ENCODE peak calls at places on chromosomes 3 and 15, in ten cellular contexts. W is PC-9; B is cardiac muscle cell; F is left lung; E is stomach; Y is IMR-90; C is ovary; G is CD8-positive, alpha-beta memory T cell; R is RWPE2; K is K562. H is an unnamed sample.

GRCh38 chr3:168620854-168621253 is 525.1 kb upstream of the GOLIM4 start:
- DNase-seq in E (peak; percentile 33), K (no peak), R (no peak), C (no peak), Y (no peak), G (no peak), F (no peak), W (no peak), B (peak; percentile 37), H (peak; percentile 53)

GRCh38 chr3:50574280-50574831 is 5.0 kb downstream of the HEMK1 start:
- DNase-seq in W (peak; percentile 17), F (no peak), Y (no peak), G (no peak), C (no peak), R (no peak), E (no peak), B (no peak), K (peak; percentile 57), H (peak; percentile 28)

GRCh38 chr3:136883967-136884720 is 22.1 kb downstream of the NCK1 start:
- DNase-seq in G (no peak), K (no peak), Y (no peak), B (no peak), F (no peak), W (no peak), R (no peak), C (no peak), E (no peak), H (no peak)

GRCh38 chr3:119235151-119235550 is 5.5 kb downstream of the B4GALT4 start:
- DNase-seq in E (no peak), R (no peak), F (no peak), G (no peak), W (no peak), B (peak; percentile 59), C (no peak), Y (peak; percentile 61), K (no peak), H (no peak)

GRCh38 chr3:29379097-29379496 is 98.2 kb downstream of the RBMS3 start:
- DNase-seq in R (no peak), G (no peak), W (no peak), K (no peak), B (no peak), Y (no peak), F (no peak), C (no peak), E (no peak), H (no peak)

GRCh38 chr3:15714448-15714847 is 83.3 kb downstream of the ANKRD28 start:
- DNase-seq in G (no peak), Y (no peak), E (no peak), C (no peak), B (no peak), K (no peak), F (no peak), R (no peak), W (no peak), H (no peak)

GRCh38 chr15:85381850-85382751 is 1.7 kb downstream of the AKAP13 start:
- DNase-seq in K (no peak), F (no peak), B (no peak), W (no peak), G (no peak), C (no peak), R (no peak), E (no peak), Y (no peak), H (no peak)

GRCh38 chr3:126270145-126270811 is 86.9 kb downstream of the KLF15 start:
- DNase-seq in F (peak; percentile 83), G (no peak), R (no peak), B (peak; percentile 74), Y (peak; percentile 34), C (peak; percentile 93), K (no peak), E (peak; percentile 95), W (no peak), H (no peak)

GRCh38 chr3:84304214-84304613 is 654.6 kb upstream of the CADM2 start:
- DNase-seq in W (no peak), R (no peak), G (no peak), B (no peak), K (peak; percentile 82), E (no peak), Y (no peak), F (no peak), C (no peak), H (no peak)

GRCh38 chr15:20341901-20342605 is 199.5 kb downstream of the GOLGA6L6 start:
- DNase-seq in C (peak; percentile 70), W (no peak), F (peak; percentile 100), B (peak; percentile 20), K (no peak), E (peak; percentile 72), R (peak; percentile 99), Y (no peak), G (no peak), H (no peak)
- H3K9me3 ChIP-seq in C (peaks cover 6% of the 10 kb centered on the region), W (peaks cover 3% of the 10 kb centered on the region), F (no peaks in the 10 kb centered on the region), B (peaks cover 29% of the 10 kb centered on the region), K (no peaks in the 10 kb centered on the region), E (peaks cover 52% of the 10 kb centered on the region), R (peaks cover 15% of the 10 kb centered on the region), Y (peaks cover 68% of the 10 kb centered on the region), G (no peaks in the 10 kb centered on the region), H (peaks cover 23% of the 10 kb centered on the region)

GRCh38 chr3:62373215-62373614 is at the start of gene FEZF2:
- DNase-seq in B (no peak), Y (no peak), F (no peak), R (no peak), G (no peak), C (no peak), E (no peak), K (no peak), W (no peak), H (no peak)
- H3K4me1 ChIP-seq in B (no peaks in the 10 kb centered on the region), Y (no peaks in the 10 kb centered on the region), F (peaks cover 31% of the 10 kb centered on the region), R (no peaks in the 10 kb centered on the region), G (no peaks in the 10 kb centered on the region), C (peaks cover 2% of the 10 kb centered on the region), E (peaks cover 25% of the 10 kb centered on the region), K (no peaks in the 10 kb centered on the region), W (no peaks in the 10 kb centered on the region), H (no peaks in the 10 kb centered on the region)

DNA sequence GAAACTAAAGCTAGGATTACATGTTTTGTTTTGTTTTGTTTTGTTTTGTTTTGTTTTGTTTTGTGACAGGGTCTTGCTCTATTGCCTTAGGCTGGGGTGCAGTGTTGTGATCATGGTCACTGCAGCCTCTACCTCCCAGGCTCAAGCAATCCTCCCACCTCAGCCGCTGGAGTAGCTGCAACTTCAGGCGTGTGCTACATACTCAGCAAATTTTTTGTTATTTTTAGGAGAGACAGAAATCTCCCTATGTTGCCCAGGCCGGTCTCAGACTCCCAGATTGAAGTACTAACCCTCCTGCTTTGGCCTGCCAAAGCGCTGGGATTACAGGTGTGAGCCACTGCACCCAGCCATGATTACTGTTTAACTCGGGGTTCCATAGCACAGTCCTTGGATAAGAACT is 50.7 kb downstream of the LRCH3 start:
- DNase-seq in R (no peak), K (no peak), Y (no peak), C (no peak), E (no peak), G (no peak), B (no peak), W (peak; percentile 22), F (no peak), H (no peak)
- H3K36me3 ChIP-seq in R (peaks cover 78% of the 10 kb centered on the region), K (peaks cover 63% of the 10 kb centered on the region), Y (peaks cover 40% of the 10 kb centered on the region), C (no peaks in the 10 kb centered on the region), E (peaks cover 95% of the 10 kb centered on the region), G (peaks cover 24% of the 10 kb centered on the region), B (peaks cover 51% of the 10 kb centered on the region), W (peaks cover 34% of the 10 kb centered on the region), F (peaks cover 3% of the 10 kb centered on the region), H (peaks cover 1% of the 10 kb centered on the region)

GRCh38 chr15:24971052-24971451 is 16.3 kb downstream of the SNRPN start:
- DNase-seq in C (no peak), K (no peak), R (no peak), G (no peak), Y (no peak), W (no peak), F (no peak), B (no peak), E (no peak), H (no peak)

GRCh38 chr15:24966364-24967103 is 11.7 kb downstream of the SNRPN start:
- DNase-seq in G (no peak), F (no peak), W (no peak), K (no peak), C (no peak), Y (no peak), R (no peak), E (no peak), B (no peak), H (no peak)

GRCh38 chr15:24976932-24977331 is 22.1 kb downstream of the SNRPN start:
- DNase-seq in W (no peak), R (no peak), E (no peak), C (no peak), F (no peak), K (no peak), B (no peak), G (no peak), Y (peak; percentile 35), H (no peak)

GRCh38 chr15:24977686-24978085 is 22.9 kb downstream of the SNRPN start:
- DNase-seq in E (no peak), C (no peak), G (no peak), K (no peak), F (no peak), W (no peak), B (no peak), Y (no peak), R (no peak), H (no peak)

DNA sequence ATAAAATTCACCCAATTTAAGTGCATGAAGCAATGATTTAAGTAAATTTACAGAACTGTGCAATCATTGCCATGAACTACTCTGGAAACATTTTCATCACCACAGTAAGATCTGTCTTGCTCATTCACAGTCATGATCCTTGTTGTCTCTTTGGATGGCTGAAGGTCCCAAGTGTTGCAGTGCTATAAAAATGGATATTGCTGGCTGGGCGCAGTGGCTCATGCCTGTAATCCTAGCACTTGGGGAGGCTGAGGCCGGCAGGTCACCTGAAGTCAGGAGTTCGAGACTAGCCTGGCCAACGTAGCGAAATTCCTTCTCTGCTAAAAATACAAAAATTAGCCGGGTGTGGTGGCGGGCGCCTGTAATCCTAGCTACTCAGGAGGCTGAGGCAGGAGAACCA is 17.0 kb downstream of the SNRPN start:
- DNase-seq in E (no peak), G (no peak), F (no peak), K (no peak), C (no peak), B (no peak), R (no peak), Y (no peak), W (no peak), H (no peak)
- H3K9me3 ChIP-seq in E (peaks cover 21% of the 10 kb centered on the region), G (no peaks in the 10 kb centered on the region), F (no peaks in the 10 kb centered on the region), K (no peaks in the 10 kb centered on the region), C (no peaks in the 10 kb centered on the region), B (no peaks in the 10 kb centered on the region), R (peaks cover 3% of the 10 kb centered on the region), Y (no peaks in the 10 kb centered on the region), W (no peaks in the 10 kb centered on the region), H (no peaks in the 10 kb centered on the region)

DNA sequence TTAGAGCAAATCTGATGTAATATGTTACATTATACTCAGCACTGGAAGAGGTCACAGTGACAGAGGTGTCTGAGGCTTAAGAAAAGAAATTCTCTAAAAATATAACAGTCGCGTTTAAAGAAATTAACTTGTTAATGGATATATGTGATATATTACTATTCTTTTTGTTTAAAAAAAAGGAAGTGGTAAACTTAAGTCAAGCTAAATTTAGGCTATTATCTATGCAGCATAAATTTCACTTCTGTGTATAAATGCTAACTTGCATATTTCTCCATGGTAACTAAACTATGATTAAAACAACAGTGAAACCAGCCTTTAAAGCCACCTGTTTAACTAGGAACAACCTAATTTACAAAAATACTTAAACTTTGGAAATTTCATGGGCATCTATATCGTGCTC is 191.3 kb downstream of the FOXP1 start:
- DNase-seq in R (no peak), E (no peak), F (no peak), G (no peak), C (no peak), Y (no peak), W (no peak), B (no peak), K (no peak), H (no peak)
- H3K4me1 ChIP-seq in R (peaks cover 16% of the 10 kb centered on the region), E (peaks cover 13% of the 10 kb centered on the region), F (peaks cover 63% of the 10 kb centered on the region), G (peaks cover 78% of the 10 kb centered on the region), C (peaks cover 4% of the 10 kb centered on the region), Y (peaks cover 9% of the 10 kb centered on the region), W (no peaks in the 10 kb centered on the region), B (peaks cover 7% of the 10 kb centered on the region), K (peaks cover 43% of the 10 kb centered on the region), H (peaks cover 10% of the 10 kb centered on the region)

GRCh38 chr3:47588587-47588986 is 9.9 kb upstream of the CSPG5 start:
- DNase-seq in W (no peak), R (no peak), G (no peak), E (no peak), F (no peak), K (no peak), B (no peak), C (no peak), Y (no peak), H (no peak)
- H3K36me3 ChIP-seq in W (no peaks in the 10 kb centered on the region), R (peaks cover 29% of the 10 kb centered on the region), G (peaks cover 18% of the 10 kb centered on the region), E (peaks cover 79% of the 10 kb centered on the region), F (no peaks in the 10 kb centered on the region), K (peaks cover 83% of the 10 kb centered on the region), B (peaks cover 35% of the 10 kb centered on the region), C (no peaks in the 10 kb centered on the region), Y (peaks cover 35% of the 10 kb centered on the region), H (peaks cover 15% of the 10 kb centered on the region)